ENCODE peak calls at places on chromosomes 1 and 21, in six cellular contexts. One of them, this sample, is unnamed.

GRCh38 chr1:173856903-173857302 is 10.9 kb downstream of the GAS5 start:
- DNase-seq in adipocyte: no peak
- DNase-seq in lower leg skin: no peak
- DNase-seq in activated T-cell treated with anti-CD3 and anti-CD28 coated beads, Interleukin-2, amount 50 U/mL, for 48 hours: no peak
- DNase-seq in stomach: no peak
- DNase-seq in T-cell: no peak
- DNase-seq in this sample: no peak

GRCh38 chr1:12556368-12556930 is 61.6 kb downstream of the DHRS3 start:
- DNase-seq in T-cell: no peak
- DNase-seq in adipocyte: peak
- DNase-seq in lower leg skin: peak
- DNase-seq in stomach: no peak
- DNase-seq in activated T-cell treated with anti-CD3 and anti-CD28 coated beads, Interleukin-2, amount 50 U/mL, for 48 hours: no peak
- DNase-seq in this sample: peak

GRCh38 chr1:7552402-7552801 is 218.7 kb upstream of the VAMP3 start:
- DNase-seq in lower leg skin: no peak
- DNase-seq in adipocyte: peak
- DNase-seq in T-cell: no peak
- DNase-seq in stomach: no peak
- DNase-seq in activated T-cell treated with anti-CD3 and anti-CD28 coated beads, Interleukin-2, amount 50 U/mL, for 48 hours: no peak
- DNase-seq in this sample: no peak

GRCh38 chr1:7565099-7565750 is 205.9 kb upstream of the VAMP3 start:
- DNase-seq in adipocyte: no peak
- DNase-seq in lower leg skin: no peak
- DNase-seq in activated T-cell treated with anti-CD3 and anti-CD28 coated beads, Interleukin-2, amount 50 U/mL, for 48 hours: no peak
- DNase-seq in T-cell: no peak
- DNase-seq in stomach: no peak
- DNase-seq in this sample: no peak

GRCh38 chr1:19596065-19596718 is 47.9 kb upstream of the NBL1 start:
- DNase-seq in T-cell: no peak
- DNase-seq in activated T-cell treated with anti-CD3 and anti-CD28 coated beads, Interleukin-2, amount 50 U/mL, for 48 hours: no peak
- DNase-seq in lower leg skin: no peak
- DNase-seq in stomach: no peak
- DNase-seq in adipocyte: no peak
- DNase-seq in this sample: no peak

GRCh38 chr1:205074513-205074912 is 9.7 kb downstream of the TMEM81 start:
- DNase-seq in activated T-cell treated with anti-CD3 and anti-CD28 coated beads, Interleukin-2, amount 50 U/mL, for 48 hours: no peak
- DNase-seq in lower leg skin: no peak
- DNase-seq in stomach: no peak
- DNase-seq in adipocyte: no peak
- DNase-seq in T-cell: no peak
- DNase-seq in this sample: no peak

GRCh38 chr21:45127937-45128336 is 53.6 kb downstream of the ADARB1 start:
- DNase-seq in lower leg skin: no peak
- DNase-seq in adipocyte: no peak
- DNase-seq in stomach: no peak
- DNase-seq in activated T-cell treated with anti-CD3 and anti-CD28 coated beads, Interleukin-2, amount 50 U/mL, for 48 hours: no peak
- DNase-seq in T-cell: no peak
- DNase-seq in this sample: no peak

GRCh38 chr1:109277434-109278204 is 5.3 kb downstream of the PSRC1 start:
- DNase-seq in stomach: peak
- DNase-seq in lower leg skin: peak
- DNase-seq in T-cell: peak
- DNase-seq in activated T-cell treated with anti-CD3 and anti-CD28 coated beads, Interleukin-2, amount 50 U/mL, for 48 hours: peak
- DNase-seq in adipocyte: peak
- DNase-seq in this sample: peak

GRCh38 chr1:206456577-206457375 is 13.5 kb upstream of the IKBKE start:
- DNase-seq in adipocyte: no peak
- DNase-seq in stomach: no peak
- DNase-seq in activated T-cell treated with anti-CD3 and anti-CD28 coated beads, Interleukin-2, amount 50 U/mL, for 48 hours: no peak
- DNase-seq in T-cell: no peak
- DNase-seq in lower leg skin: no peak
- DNase-seq in this sample: no peak

GRCh38 chr1:70458120-70458519 is 47.1 kb downstream of the CTH start:
- DNase-seq in activated T-cell treated with anti-CD3 and anti-CD28 coated beads, Interleukin-2, amount 50 U/mL, for 48 hours: no peak
- DNase-seq in lower leg skin: no peak
- DNase-seq in stomach: no peak
- DNase-seq in adipocyte: no peak
- DNase-seq in T-cell: no peak
- DNase-seq in this sample: no peak

GRCh38 chr1:50447961-50448360 is 24.7 kb upstream of the DMRTA2 start:
- DNase-seq in activated T-cell treated with anti-CD3 and anti-CD28 coated beads, Interleukin-2, amount 50 U/mL, for 48 hours: no peak
- DNase-seq in adipocyte: no peak
- DNase-seq in T-cell: no peak
- DNase-seq in lower leg skin: no peak
- DNase-seq in stomach: no peak
- DNase-seq in this sample: no peak